ENCODE peak calls at places on chromosomes 6 and 20, in seven cellular contexts. C, L, Q, K, M, D and H are unnamed samples.
A peak's percentile ranks its signal among the peaks of the same experiment; 100 is the strongest.

GRCh38 chr6:145012039-145012662 is 723.2 kb downstream of the EPM2A start:
- DNase-seq in C (no peak), L (no peak), Q (peak; percentile 38), K (no peak), M (no peak), D (no peak), H (no peak)

GRCh38 chr6:138389551-138389950 is 11.8 kb downstream of the SMIM28 start:
- DNase-seq in C (no peak), L (no peak), Q (no peak), K (no peak), M (no peak), D (no peak), H (no peak)

GRCh38 chr20:62336775-62337557 is 30.1 kb downstream of the LAMA5 start:
- DNase-seq in C (no peak), L (no peak), Q (no peak), K (no peak), M (no peak), D (no peak), H (no peak)

GRCh38 chr6:38503032-38503784 is 136.5 kb downstream of the BTBD9 start:
- DNase-seq in C (peak; percentile 19), L (no peak), Q (no peak), K (no peak), M (no peak), D (peak; percentile 86), H (no peak)

GRCh38 chr20:23918101-23918862 is 38.7 kb upstream of the CST5 start:
- DNase-seq in C (no peak), L (no peak), Q (no peak), K (no peak), M (no peak), D (no peak), H (no peak)

GRCh38 chr6:11830105-11830504 is 51.5 kb upstream of the ADTRP start:
- DNase-seq in C (no peak), L (no peak), Q (no peak), K (no peak), M (no peak), D (peak; percentile 86), H (no peak)

GRCh38 chr20:16608265-16608636 is 35.0 kb upstream of the KIF16B start:
- DNase-seq in C (no peak), L (no peak), Q (no peak), K (no peak), M (no peak), D (no peak), H (no peak)

GRCh38 chr6:8279094-8279805 is 156.1 kb downstream of the SLC35B3 start:
- DNase-seq in C (no peak), L (no peak), Q (no peak), K (no peak), M (no peak), D (peak; percentile 43), H (no peak)

GRCh38 chr6:143536461-143536865 is 24.9 kb upstream of the FUCA2 start:
- DNase-seq in C (peak; percentile 53), L (peak; percentile 37), Q (peak; percentile 44), K (peak; percentile 40), M (no peak), D (peak; percentile 29), H (peak; percentile 43)

GRCh38 chr6:157974341-157974894 is 7.2 kb upstream of the SYNJ2 start:
- DNase-seq in C (no peak), L (no peak), Q (no peak), K (no peak), M (no peak), D (no peak), H (no peak)

GRCh38 chr20:63810730-63811490 is 20.2 kb downstream of the ZBTB46 start:
- DNase-seq in C (no peak), L (no peak), Q (peak; percentile 14), K (no peak), M (no peak), D (no peak), H (no peak)

GRCh38 chr6:162699961-162700360 is 27.6 kb downstream of the PRKN start:
- DNase-seq in C (no peak), L (no peak), Q (no peak), K (no peak), M (no peak), D (no peak), H (no peak)

GRCh38 chr6:155270566-155271091 is 6.8 kb downstream of the CLDN20 start:
- DNase-seq in C (no peak), L (no peak), Q (no peak), K (no peak), M (no peak), D (peak; percentile 95), H (no peak)

GRCh38 chr6:7803219-7803618 is 77.3 kb downstream of the BMP6 start:
- DNase-seq in C (no peak), L (no peak), Q (no peak), K (no peak), M (no peak), D (no peak), H (no peak)

GRCh38 chr6:34151321-34152041 is 5.6 kb upstream of the GRM4 start:
- DNase-seq in C (peak; percentile 71), L (no peak), Q (no peak), K (no peak), M (no peak), D (peak; percentile 85), H (no peak)